ENCODE peak calls at places on chromosome 19, in six cellular contexts. X is HL-60, K is nephron progenitor cell, G is suprapubic skin, E is dorsolateral prefrontal cortex, Q is prostate gland. O is an unnamed sample.

GRCh38 chr19:49058592-49058991 is 1.0 kb upstream of the CGB7 start:
- DNase-seq in Q (peak), K (no peak), X (no peak), E (no peak), G (no peak), O (no peak)

GRCh38 chr19:927707-928401 is 2.0 kb downstream of the ARID3A start:
- DNase-seq in E (no peak), X (no peak), K (peak), G (no peak), Q (no peak), O (no peak)

GRCh38 chr19:12837225-12837624 is 1.1 kb upstream of the MAST1 start:
- DNase-seq in X (no peak), Q (no peak), K (no peak), E (no peak), G (no peak), O (no peak)

GRCh38 chr19:7482584-7483439 is 6.0 kb downstream of the PEX11G start:
- DNase-seq in X (no peak), K (peak), Q (no peak), G (no peak), E (no peak), O (no peak)

GRCh38 chr19:52170863-52171320 is 529 bp downstream of the ZNF836 start:
- DNase-seq in E (no peak), K (peak), Q (no peak), G (peak), X (no peak), O (peak)

GRCh38 chr19:7200739-7201138 is 93.5 kb downstream of the INSR start:
- DNase-seq in K (no peak), G (no peak), E (no peak), X (no peak), Q (no peak), O (no peak)

GRCh38 chr19:34118879-34119748 is 53.2 kb upstream of the LSM14A start:
- DNase-seq in E (no peak), K (peak), Q (no peak), G (no peak), X (no peak), O (no peak)

GRCh38 chr19:18513868-18514267 is 8.0 kb downstream of the ELL start:
- DNase-seq in K (no peak), Q (no peak), E (no peak), G (peak), X (no peak), O (no peak)

GRCh38 chr19:15264061-15264932 is 32.0 kb upstream of the EPHX3 start:
- DNase-seq in Q (peak), X (peak), K (peak), E (peak), G (no peak), O (peak)

GRCh38 chr19:30088567-30088966 is 146.5 kb downstream of the URI1 start:
- DNase-seq in X (no peak), G (no peak), Q (no peak), K (no peak), E (peak), O (no peak)

GRCh38 chr19:45824041-45824471 is 8.9 kb upstream of the RSPH6A start:
- DNase-seq in Q (peak), X (no peak), E (peak), K (no peak), G (no peak), O (no peak)

GRCh38 chr19:5293607-5294089 is 47.0 kb downstream of the PTPRS start:
- DNase-seq in E (no peak), G (peak), K (peak), X (no peak), Q (peak), O (peak)

GRCh38 chr19:38034153-38034835 is 127.3 kb downstream of the SIPA1L3 start:
- DNase-seq in K (no peak), X (peak), E (no peak), G (no peak), Q (no peak), O (no peak)

GRCh38 chr19:9435279-9436268 is at the start of gene ZNF266:
- DNase-seq in G (peak), E (peak), Q (peak), X (peak), K (peak), O (peak)

GRCh38 chr19:19341026-19341425 is 20.4 kb downstream of the MAU2 start:
- DNase-seq in X (no peak), E (no peak), G (no peak), Q (no peak), K (no peak), O (no peak)

GRCh38 chr19:15115080-15115479 is 7.9 kb downstream of the SYDE1 start:
- DNase-seq in G (no peak), E (no peak), Q (no peak), X (no peak), K (no peak), O (no peak)

GRCh38 chr19:40673377-40673776 is 17.1 kb downstream of the NUMBL start:
- DNase-seq in E (no peak), Q (no peak), K (no peak), X (no peak), G (no peak), O (no peak)

GRCh38 chr19:9156304-9156703 is 16.1 kb downstream of the ZNF317 start:
- DNase-seq in X (no peak), E (no peak), K (no peak), G (no peak), Q (no peak), O (no peak)

GRCh38 chr19:7931221-7932061 is 5.5 kb upstream of the CTXN1 start:
- DNase-seq in E (no peak), G (no peak), K (no peak), X (no peak), Q (no peak), O (no peak)

GRCh38 chr19:38663957-38664502 is 16.6 kb downstream of the ACTN4 start:
- DNase-seq in G (no peak), Q (no peak), E (peak), X (no peak), K (no peak), O (no peak)

GRCh38 chr19:18762125-18763023 is 28.7 kb downstream of the COMP start:
- DNase-seq in Q (peak), X (no peak), K (no peak), E (no peak), G (no peak), O (no peak)

GRCh38 chr19:4694211-4694987 is 24.3 kb upstream of the MYDGF start:
- DNase-seq in Q (peak), K (no peak), G (peak), X (no peak), E (peak), O (no peak)

GRCh38 chr19:5083547-5083965 is 114.6 kb downstream of the KDM4B start:
- DNase-seq in E (no peak), X (no peak), K (peak), Q (no peak), G (no peak), O (no peak)

GRCh38 chr19:45677351-45678230 is 9.6 kb downstream of the GIPR start:
- DNase-seq in G (peak), E (peak), K (peak), X (no peak), Q (peak), O (peak)

GRCh38 chr19:41997851-41998229 is 3.8 kb upstream of the ATP1A3 start:
- DNase-seq in E (no peak), K (no peak), G (no peak), Q (no peak), X (no peak), O (no peak)

GRCh38 chr19:32808236-32808635 is 61.3 kb downstream of the SLC7A9 start:
- DNase-seq in G (no peak), X (no peak), Q (no peak), K (no peak), E (no peak), O (no peak)

GRCh38 chr19:33266971-33267484 is 35.3 kb downstream of the CEBPA start:
- DNase-seq in G (no peak), X (peak), K (no peak), E (no peak), Q (no peak), O (no peak)

GRCh38 chr19:13848811-13849241 is 28.1 kb upstream of the NANOS3 start:
- DNase-seq in Q (no peak), G (no peak), K (no peak), E (no peak), X (no peak), O (no peak)

GRCh38 chr19:45498411-45499195 is at the start of gene PPM1N:
- DNase-seq in E (no peak), G (no peak), K (peak), X (no peak), Q (no peak), O (no peak)

GRCh38 chr19:10712041-10712440 is 5.8 kb upstream of the DNM2 start:
- DNase-seq in Q (no peak), E (no peak), X (no peak), G (no peak), K (no peak), O (no peak)

GRCh38 chr19:6971366-6971765 is 49.9 kb downstream of the MBD3L2B start:
- DNase-seq in E (no peak), Q (no peak), G (no peak), K (no peak), X (no peak), O (no peak)

GRCh38 chr19:7202888-7203287 is 91.3 kb downstream of the INSR start:
- DNase-seq in E (no peak), G (no peak), X (no peak), Q (no peak), K (no peak), O (no peak)

GRCh38 chr19:51690359-51691121 is 2.6 kb upstream of the SPACA6 start:
- DNase-seq in X (peak), G (peak), K (peak), E (no peak), Q (peak), O (peak)

GRCh38 chr19:29457413-29457812 is 68.4 kb upstream of the VSTM2B start:
- DNase-seq in X (no peak), Q (no peak), K (no peak), G (no peak), E (no peak), O (no peak)

GRCh38 chr19:11130824-11131455 is 24.6 kb downstream of the SPC24 start:
- DNase-seq in E (peak), Q (peak), G (peak), K (peak), X (peak), O (peak)

GRCh38 chr19:29517946-29518345 is 7.8 kb upstream of the VSTM2B start:
- DNase-seq in E (peak), K (no peak), X (no peak), G (no peak), Q (no peak), O (no peak)

GRCh38 chr19:6014551-6015135 is 36.7 kb upstream of the RANBP3 start:
- DNase-seq in K (no peak), Q (no peak), E (peak), G (no peak), X (no peak), O (no peak)

GRCh38 chr19:49098795-49099194 is 13.5 kb downstream of the SNRNP70 start:
- DNase-seq in K (no peak), G (no peak), X (no peak), E (no peak), Q (peak), O (no peak)

GRCh38 chr19:19115954-19116353 is 22.3 kb downstream of the TMEM161A start:
- DNase-seq in K (peak), X (no peak), E (no peak), G (no peak), Q (no peak), O (no peak)

DNA sequence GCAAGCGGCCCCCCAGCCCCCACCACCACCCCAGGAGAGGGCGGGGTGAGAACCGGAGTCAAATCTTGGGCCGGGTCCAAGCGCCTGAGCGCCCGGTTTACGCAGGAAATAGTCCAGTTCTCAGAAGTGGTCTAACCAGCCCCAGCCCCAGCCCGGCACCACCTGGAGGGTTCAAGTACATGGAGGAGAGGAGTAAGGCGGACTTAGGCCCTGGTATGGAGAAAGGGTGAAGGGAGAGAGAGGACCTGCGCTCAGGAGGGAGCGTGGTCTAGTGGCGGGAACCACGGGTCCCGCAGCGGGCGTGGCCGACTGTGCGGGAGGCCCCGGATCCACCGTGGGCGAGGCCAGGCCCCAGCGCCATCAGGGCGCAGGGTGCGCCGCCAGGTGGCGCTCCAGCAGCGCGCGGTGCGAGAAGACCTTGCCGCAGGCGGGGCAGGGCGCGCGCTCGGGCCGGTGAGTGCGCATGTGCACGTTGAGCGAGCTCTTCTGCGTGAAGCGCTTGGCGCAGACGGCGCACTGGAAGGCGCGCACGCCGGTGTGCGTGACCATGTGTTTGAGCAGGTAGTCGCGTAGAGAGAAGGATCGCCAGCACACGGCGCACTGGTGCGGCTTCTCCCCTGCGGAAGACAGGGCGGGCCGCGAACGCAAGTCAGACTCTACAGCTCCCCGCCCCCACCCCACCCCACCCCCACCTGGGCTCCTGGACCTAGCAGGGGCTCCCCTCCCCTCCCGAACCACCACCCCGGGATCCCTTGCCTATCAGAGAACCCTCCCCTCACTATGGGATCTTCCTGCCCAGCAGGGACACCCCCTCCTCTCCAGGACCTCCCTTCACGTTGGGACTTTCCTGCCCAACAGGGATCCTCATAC is 2.1 kb upstream of the SLC27A5 start:
- DNase-seq in Q (peak), X (peak), K (peak), G (peak), E (peak), O (peak)
- TF ChIP-seq CTCF in Q (peak), X (peak), K (peak), G (peak), E (peak), O (peak)

GRCh38 chr19:2561895-2562294 is 86.0 kb downstream of the GADD45B start:
- DNase-seq in Q (no peak), X (no peak), G (no peak), K (no peak), E (peak), O (no peak)
- TF ChIP-seq CTCF in Q (no peak), X (no peak), G (no peak), K (no peak), E (no peak), O (no peak)

DNA sequence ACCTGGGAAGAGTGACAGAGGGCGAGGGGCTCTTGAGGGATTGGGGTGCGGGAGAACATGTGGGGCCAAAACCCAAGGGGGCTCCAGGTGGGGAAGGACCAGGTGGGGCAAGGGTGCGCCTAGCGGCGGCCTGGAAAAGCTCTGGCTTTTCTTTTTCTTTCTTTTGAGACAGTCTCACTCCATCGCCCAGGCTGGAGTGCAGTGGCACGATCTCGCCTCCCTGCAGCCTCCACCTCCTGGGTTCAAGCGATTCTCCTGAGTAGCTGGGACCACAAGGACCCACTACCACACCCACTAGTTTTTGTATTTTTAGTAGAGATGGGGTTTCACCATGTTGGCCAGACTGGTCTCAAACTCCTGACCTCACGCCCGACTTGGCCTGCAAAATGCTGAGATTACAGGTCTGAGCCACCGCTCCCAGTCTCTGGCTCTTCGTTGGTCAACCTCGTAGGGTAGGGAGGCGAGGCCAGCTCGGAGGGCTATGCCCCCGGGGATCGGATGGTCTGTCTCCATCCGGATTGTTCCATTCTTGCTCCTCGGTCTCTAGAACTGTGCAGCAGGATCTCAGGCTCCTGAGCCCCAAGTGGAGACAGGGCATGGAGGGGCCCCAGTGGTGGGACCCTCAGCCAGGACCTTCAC is 3.7 kb downstream of the GADD45B start:
- DNase-seq in E (no peak), X (no peak), K (no peak), G (no peak), Q (no peak), O (no peak)
- TF ChIP-seq CTCF in E (no peak), X (no peak), K (peak), G (no peak), Q (no peak), O (peak)

GRCh38 chr19:54160182-54160811 is 776 bp upstream of the LENG1 start:
- DNase-seq in K (no peak), Q (no peak), G (no peak), X (no peak), E (no peak), O (no peak)

GRCh38 chr19:54158812-54159351 is 639 bp downstream of the LENG1 start:
- DNase-seq in K (no peak), E (no peak), Q (no peak), G (no peak), X (no peak), O (no peak)

GRCh38 chr19:54156953-54157352 is 2.6 kb downstream of the LENG1 start:
- DNase-seq in Q (no peak), X (no peak), G (no peak), E (no peak), K (no peak), O (no peak)

GRCh38 chr19:54160948-54161347 is 1.4 kb upstream of the LENG1 start:
- DNase-seq in K (no peak), E (no peak), G (no peak), X (no peak), Q (no peak), O (no peak)

GRCh38 chr19:54159352-54160181 is at the start of gene LENG1:
- DNase-seq in E (peak), Q (peak), X (peak), K (peak), G (peak), O (peak)
- TF ChIP-seq CTCF in E (peak), Q (peak), X (no peak), K (peak), G (no peak), O (peak)

GRCh38 chr19:2221918-2222317 is 14.2 kb downstream of the PLEKHJ1 start:
- DNase-seq in K (no peak), G (no peak), Q (no peak), E (no peak), X (no peak), O (no peak)
- TF ChIP-seq CTCF in K (no peak), G (no peak), Q (no peak), E (no peak), X (no peak), O (peak)

GRCh38 chr19:47794526-47794925 is 9.8 kb downstream of the TPRX1 start:
- DNase-seq in K (no peak), E (no peak), G (no peak), X (no peak), Q (no peak), O (no peak)
- TF ChIP-seq CTCF in K (no peak), E (no peak), G (no peak), X (no peak), Q (no peak), O (no peak)

GRCh38 chr19:36950335-36951119 is 34.4 kb downstream of the ZNF568 start:
- DNase-seq in X (no peak), Q (no peak), E (no peak), G (no peak), K (no peak), O (no peak)
- TF ChIP-seq CTCF in X (no peak), Q (no peak), E (no peak), G (no peak), K (no peak), O (no peak)

DNA sequence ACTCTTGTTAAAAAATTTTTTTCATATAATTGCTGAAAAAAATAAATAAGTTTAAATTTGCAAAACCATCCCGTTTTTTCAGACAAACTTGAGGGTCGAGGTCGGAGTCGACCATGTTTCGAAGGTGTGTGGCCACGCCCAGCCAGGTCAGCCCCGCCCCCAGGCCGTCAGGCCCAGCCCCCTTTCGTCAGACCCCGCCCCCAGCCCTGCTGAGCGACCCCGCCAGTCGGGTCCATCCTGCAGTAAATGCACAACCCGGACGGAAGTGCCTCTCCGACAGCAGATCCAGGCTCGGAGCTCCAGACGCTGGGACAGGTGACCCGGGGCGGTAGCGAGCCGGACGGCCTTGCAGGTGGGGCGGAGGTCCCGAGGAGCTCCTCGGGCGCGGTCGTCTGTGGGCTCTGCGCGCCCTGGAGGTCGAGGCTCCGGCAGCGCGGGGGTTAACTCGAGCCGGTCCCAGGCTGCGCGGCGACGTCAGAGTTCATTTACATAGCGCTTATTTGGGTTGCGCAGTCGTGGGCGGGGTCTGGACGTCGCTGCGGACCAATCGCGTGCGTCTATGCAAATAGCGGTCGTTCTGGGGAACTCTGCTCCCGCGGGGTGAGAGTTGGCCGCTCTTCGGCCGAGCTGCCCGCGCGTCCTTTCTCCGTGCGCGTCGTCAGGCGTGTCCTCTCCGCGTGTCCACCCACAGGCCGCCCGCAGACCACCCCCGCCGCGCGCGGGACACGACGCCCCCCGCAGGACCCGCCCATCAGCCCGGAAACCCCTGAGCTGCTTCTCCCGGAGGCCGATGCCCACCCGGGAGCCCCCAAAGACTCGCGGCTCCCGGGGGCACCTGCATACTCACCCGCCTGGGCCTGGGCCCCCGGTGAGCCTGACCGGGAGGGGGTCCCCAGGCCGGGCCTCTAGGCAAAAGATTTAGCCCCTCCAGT is at the start of gene OCEL1:
- DNase-seq in K (peak), Q (peak), G (peak), X (peak), E (peak), O (peak)
- TF ChIP-seq CTCF in K (no peak), Q (no peak), G (no peak), X (no peak), E (no peak), O (no peak)